ENCODE peak calls at places on chromosomes 11 and 22, in ten cellular contexts. One of them, this sample, is unnamed.

GRCh38 chr11:6655020-6655789 is 404 bp downstream of the DCHS1 start:
- DNase-seq in tibial artery: no peak
- DNase-seq in HL-60: no peak
- DNase-seq in lower lobe of right lung: no peak
- DNase-seq in CD4-positive, alpha-beta memory T cell: no peak
- DNase-seq in substantia nigra: no peak
- DNase-seq in small intestine: no peak
- DNase-seq in PC-3: no peak
- DNase-seq in colonic mucosa: no peak
- DNase-seq in esophagus muscularis mucosa: peak; percentile 91
- DNase-seq in this sample: peak; percentile 54

GRCh38 chr11:86388198-86388597 is 13.5 kb downstream of the CCDC81 start:
- DNase-seq in lower lobe of right lung: no peak
- DNase-seq in colonic mucosa: no peak
- DNase-seq in tibial artery: no peak
- DNase-seq in HL-60: no peak
- DNase-seq in substantia nigra: no peak
- DNase-seq in small intestine: peak; percentile 16
- DNase-seq in PC-3: no peak
- DNase-seq in esophagus muscularis mucosa: no peak
- DNase-seq in CD4-positive, alpha-beta memory T cell: no peak
- DNase-seq in this sample: no peak

GRCh38 chr11:12938590-12939247 is 70.4 kb upstream of the RASSF10 start:
- DNase-seq in colonic mucosa: no peak
- DNase-seq in HL-60: no peak
- DNase-seq in substantia nigra: no peak
- DNase-seq in lower lobe of right lung: no peak
- DNase-seq in tibial artery: no peak
- DNase-seq in small intestine: no peak
- DNase-seq in esophagus muscularis mucosa: no peak
- DNase-seq in CD4-positive, alpha-beta memory T cell: no peak
- DNase-seq in PC-3: no peak
- DNase-seq in this sample: no peak

GRCh38 chr11:75155570-75156422 is 4.9 kb downstream of the SLCO2B1 start:
- DNase-seq in esophagus muscularis mucosa: no peak
- DNase-seq in colonic mucosa: peak; percentile 75
- DNase-seq in substantia nigra: no peak
- DNase-seq in small intestine: peak; percentile 92
- DNase-seq in tibial artery: no peak
- DNase-seq in HL-60: no peak
- DNase-seq in CD4-positive, alpha-beta memory T cell: no peak
- DNase-seq in lower lobe of right lung: no peak
- DNase-seq in PC-3: no peak
- DNase-seq in this sample: no peak

GRCh38 chr11:107494036-107494435 is 36.4 kb upstream of the CWF19L2 start:
- DNase-seq in colonic mucosa: no peak
- DNase-seq in PC-3: no peak
- DNase-seq in lower lobe of right lung: no peak
- DNase-seq in HL-60: no peak
- DNase-seq in small intestine: no peak
- DNase-seq in tibial artery: no peak
- DNase-seq in CD4-positive, alpha-beta memory T cell: no peak
- DNase-seq in esophagus muscularis mucosa: no peak
- DNase-seq in substantia nigra: no peak
- DNase-seq in this sample: no peak

GRCh38 chr22:46072030-46072881 is 78.1 kb upstream of the PPARA start:
- DNase-seq in substantia nigra: no peak
- DNase-seq in CD4-positive, alpha-beta memory T cell: no peak
- DNase-seq in esophagus muscularis mucosa: no peak
- DNase-seq in PC-3: peak; percentile 33
- DNase-seq in tibial artery: peak; percentile 79
- DNase-seq in colonic mucosa: peak; percentile 73
- DNase-seq in small intestine: peak; percentile 87
- DNase-seq in HL-60: peak; percentile 50
- DNase-seq in lower lobe of right lung: peak; percentile 89
- DNase-seq in this sample: peak; percentile 36

GRCh38 chr22:30694171-30694637 is 470 bp upstream of the OSBP2 start:
- DNase-seq in lower lobe of right lung: peak; percentile 79
- DNase-seq in HL-60: peak; percentile 15
- DNase-seq in PC-3: peak; percentile 44
- DNase-seq in esophagus muscularis mucosa: no peak
- DNase-seq in colonic mucosa: peak; percentile 75
- DNase-seq in substantia nigra: peak; percentile 13
- DNase-seq in CD4-positive, alpha-beta memory T cell: peak; percentile 34
- DNase-seq in small intestine: peak; percentile 49
- DNase-seq in tibial artery: peak; percentile 64
- DNase-seq in this sample: peak; percentile 79

GRCh38 chr11:102360681-102361080 is 13.7 kb downstream of the BIRC2 start:
- DNase-seq in colonic mucosa: no peak
- DNase-seq in HL-60: no peak
- DNase-seq in esophagus muscularis mucosa: no peak
- DNase-seq in CD4-positive, alpha-beta memory T cell: peak; percentile 45
- DNase-seq in tibial artery: no peak
- DNase-seq in substantia nigra: no peak
- DNase-seq in PC-3: no peak
- DNase-seq in lower lobe of right lung: no peak
- DNase-seq in small intestine: no peak
- DNase-seq in this sample: no peak

GRCh38 chr11:16782226-16782919 is 43.9 kb downstream of the C11orf58 start:
- DNase-seq in PC-3: peak; percentile 54
- DNase-seq in tibial artery: peak; percentile 42
- DNase-seq in small intestine: no peak
- DNase-seq in lower lobe of right lung: no peak
- DNase-seq in esophagus muscularis mucosa: no peak
- DNase-seq in HL-60: no peak
- DNase-seq in CD4-positive, alpha-beta memory T cell: no peak
- DNase-seq in substantia nigra: no peak
- DNase-seq in colonic mucosa: no peak
- DNase-seq in this sample: no peak

GRCh38 chr11:57324154-57324885 is 432 bp downstream of the TNKS1BP1 start:
- DNase-seq in substantia nigra: no peak
- DNase-seq in small intestine: no peak
- DNase-seq in lower lobe of right lung: peak; percentile 68
- DNase-seq in esophagus muscularis mucosa: no peak
- DNase-seq in tibial artery: peak; percentile 81
- DNase-seq in colonic mucosa: peak; percentile 51
- DNase-seq in PC-3: peak; percentile 20
- DNase-seq in HL-60: peak; percentile 18
- DNase-seq in CD4-positive, alpha-beta memory T cell: no peak
- DNase-seq in this sample: no peak

GRCh38 chr11:112588252-112588668 is 327.6 kb upstream of the PLET1 start:
- DNase-seq in substantia nigra: no peak
- DNase-seq in tibial artery: peak; percentile 65
- DNase-seq in CD4-positive, alpha-beta memory T cell: peak; percentile 52
- DNase-seq in lower lobe of right lung: peak; percentile 52
- DNase-seq in PC-3: peak; percentile 90
- DNase-seq in esophagus muscularis mucosa: peak; percentile 92
- DNase-seq in HL-60: peak; percentile 60
- DNase-seq in colonic mucosa: peak; percentile 40
- DNase-seq in small intestine: peak; percentile 73
- DNase-seq in this sample: peak; percentile 83

GRCh38 chr11:112587664-112588063 is 327.0 kb upstream of the PLET1 start:
- DNase-seq in lower lobe of right lung: no peak
- DNase-seq in tibial artery: no peak
- DNase-seq in esophagus muscularis mucosa: peak; percentile 78
- DNase-seq in substantia nigra: no peak
- DNase-seq in PC-3: no peak
- DNase-seq in small intestine: no peak
- DNase-seq in HL-60: no peak
- DNase-seq in CD4-positive, alpha-beta memory T cell: no peak
- DNase-seq in colonic mucosa: no peak
- DNase-seq in this sample: no peak

GRCh38 chr11:112593440-112593839 is 332.8 kb upstream of the PLET1 start:
- DNase-seq in substantia nigra: no peak
- DNase-seq in HL-60: no peak
- DNase-seq in small intestine: no peak
- DNase-seq in colonic mucosa: no peak
- DNase-seq in PC-3: no peak
- DNase-seq in CD4-positive, alpha-beta memory T cell: no peak
- DNase-seq in tibial artery: no peak
- DNase-seq in esophagus muscularis mucosa: no peak
- DNase-seq in lower lobe of right lung: no peak
- DNase-seq in this sample: no peak

GRCh38 chr11:112589132-112589531 is 328.5 kb upstream of the PLET1 start:
- DNase-seq in PC-3: no peak
- DNase-seq in colonic mucosa: no peak
- DNase-seq in esophagus muscularis mucosa: peak; percentile 82
- DNase-seq in CD4-positive, alpha-beta memory T cell: no peak
- DNase-seq in small intestine: no peak
- DNase-seq in substantia nigra: no peak
- DNase-seq in lower lobe of right lung: no peak
- DNase-seq in HL-60: no peak
- DNase-seq in tibial artery: no peak
- DNase-seq in this sample: no peak

DNA sequence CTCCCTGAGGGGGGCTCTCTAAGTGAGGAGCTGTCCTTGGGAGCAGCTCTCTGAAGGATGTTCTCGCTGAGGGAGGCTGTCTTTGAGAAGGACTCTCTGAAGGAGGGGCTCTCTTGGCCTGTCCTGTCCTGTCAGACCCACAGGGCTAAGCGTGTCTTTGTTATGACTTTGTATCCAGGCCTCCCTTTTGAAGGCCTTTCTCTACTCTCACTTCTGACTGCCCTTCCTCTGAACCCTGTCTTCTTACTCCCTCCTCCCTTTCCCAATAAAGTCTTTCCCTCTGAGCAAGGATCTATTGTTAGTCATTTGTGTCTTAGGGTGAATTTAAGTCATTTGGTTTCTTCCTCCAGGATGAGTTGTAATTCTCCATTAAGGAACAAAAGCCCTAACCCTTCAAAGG is 330.1 kb upstream of the PLET1 start:
- DNase-seq in PC-3: no peak
- DNase-seq in CD4-positive, alpha-beta memory T cell: no peak
- DNase-seq in colonic mucosa: no peak
- DNase-seq in lower lobe of right lung: no peak
- DNase-seq in esophagus muscularis mucosa: peak; percentile 87
- DNase-seq in tibial artery: no peak
- DNase-seq in HL-60: no peak
- DNase-seq in small intestine: no peak
- DNase-seq in substantia nigra: no peak
- DNase-seq in this sample: no peak
- H3K27ac ChIP-seq in PC-3: no peak overlapping the region
- H3K27ac ChIP-seq in CD4-positive, alpha-beta memory T cell: no peak overlapping the region
- H3K27ac ChIP-seq in colonic mucosa: no peak overlapping the region
- H3K27ac ChIP-seq in lower lobe of right lung: no peak overlapping the region
- H3K27ac ChIP-seq in esophagus muscularis mucosa: peak overlapping the region; percentile 58
- H3K27ac ChIP-seq in tibial artery: no peak overlapping the region
- H3K27ac ChIP-seq in HL-60: no peak overlapping the region
- H3K27ac ChIP-seq in small intestine: no peak overlapping the region
- H3K27ac ChIP-seq in substantia nigra: no peak overlapping the region
- H3K27ac ChIP-seq in this sample: no peak overlapping the region

GRCh38 chr11:892106-892505 is 18.5 kb downstream of the CHID1 start:
- DNase-seq in esophagus muscularis mucosa: no peak
- DNase-seq in tibial artery: no peak
- DNase-seq in lower lobe of right lung: no peak
- DNase-seq in small intestine: no peak
- DNase-seq in substantia nigra: no peak
- DNase-seq in colonic mucosa: no peak
- DNase-seq in PC-3: no peak
- DNase-seq in CD4-positive, alpha-beta memory T cell: no peak
- DNase-seq in HL-60: no peak
- DNase-seq in this sample: no peak
- H3K27ac ChIP-seq in esophagus muscularis mucosa: no peak overlapping the region
- H3K27ac ChIP-seq in tibial artery: no peak overlapping the region
- H3K27ac ChIP-seq in lower lobe of right lung: no peak overlapping the region
- H3K27ac ChIP-seq in small intestine: no peak overlapping the region
- H3K27ac ChIP-seq in substantia nigra: no peak overlapping the region
- H3K27ac ChIP-seq in colonic mucosa: no peak overlapping the region
- H3K27ac ChIP-seq in PC-3: no peak overlapping the region
- H3K27ac ChIP-seq in CD4-positive, alpha-beta memory T cell: no peak overlapping the region
- H3K27ac ChIP-seq in HL-60: no peak overlapping the region
- H3K27ac ChIP-seq in this sample: no peak overlapping the region

GRCh38 chr11:46676436-46677158 is 23.8 kb downstream of the ARHGAP1 start:
- DNase-seq in PC-3: no peak
- DNase-seq in colonic mucosa: no peak
- DNase-seq in tibial artery: no peak
- DNase-seq in HL-60: peak; percentile 86
- DNase-seq in esophagus muscularis mucosa: no peak
- DNase-seq in lower lobe of right lung: no peak
- DNase-seq in CD4-positive, alpha-beta memory T cell: no peak
- DNase-seq in small intestine: no peak
- DNase-seq in substantia nigra: no peak
- DNase-seq in this sample: no peak
- H3K27ac ChIP-seq in PC-3: no peak overlapping the region
- H3K27ac ChIP-seq in colonic mucosa: no peak overlapping the region
- H3K27ac ChIP-seq in tibial artery: peak overlapping the region; percentile 81
- H3K27ac ChIP-seq in HL-60: peak overlapping the region; percentile 88
- H3K27ac ChIP-seq in esophagus muscularis mucosa: peak overlapping the region; percentile 82
- H3K27ac ChIP-seq in lower lobe of right lung: peak overlapping the region; percentile 56
- H3K27ac ChIP-seq in CD4-positive, alpha-beta memory T cell: no peak overlapping the region
- H3K27ac ChIP-seq in small intestine: peak overlapping the region; percentile 48
- H3K27ac ChIP-seq in substantia nigra: peak overlapping the region; percentile 52
- H3K27ac ChIP-seq in this sample: peak overlapping the region; percentile 87

GRCh38 chr11:77410076-77410827 is 63.6 kb downstream of the PAK1 start:
- DNase-seq in PC-3: no peak
- DNase-seq in HL-60: peak; percentile 18
- DNase-seq in tibial artery: no peak
- DNase-seq in lower lobe of right lung: no peak
- DNase-seq in small intestine: no peak
- DNase-seq in substantia nigra: no peak
- DNase-seq in CD4-positive, alpha-beta memory T cell: no peak
- DNase-seq in esophagus muscularis mucosa: no peak
- DNase-seq in colonic mucosa: no peak
- DNase-seq in this sample: no peak

GRCh38 chr11:77411238-77411637 is 62.7 kb downstream of the PAK1 start:
- DNase-seq in CD4-positive, alpha-beta memory T cell: peak; percentile 4
- DNase-seq in substantia nigra: no peak
- DNase-seq in small intestine: no peak
- DNase-seq in esophagus muscularis mucosa: no peak
- DNase-seq in colonic mucosa: peak; percentile 41
- DNase-seq in HL-60: peak; percentile 70
- DNase-seq in PC-3: no peak
- DNase-seq in lower lobe of right lung: peak; percentile 64
- DNase-seq in tibial artery: peak; percentile 65
- DNase-seq in this sample: peak; percentile 46

GRCh38 chr11:77413850-77414249 is 60.0 kb downstream of the PAK1 start:
- DNase-seq in tibial artery: no peak
- DNase-seq in PC-3: no peak
- DNase-seq in HL-60: no peak
- DNase-seq in CD4-positive, alpha-beta memory T cell: no peak
- DNase-seq in colonic mucosa: no peak
- DNase-seq in esophagus muscularis mucosa: no peak
- DNase-seq in substantia nigra: no peak
- DNase-seq in lower lobe of right lung: no peak
- DNase-seq in small intestine: no peak
- DNase-seq in this sample: no peak

GRCh38 chr11:77411717-77412441 is 62.0 kb downstream of the PAK1 start:
- DNase-seq in HL-60: peak; percentile 94
- DNase-seq in CD4-positive, alpha-beta memory T cell: peak; percentile 75
- DNase-seq in PC-3: peak; percentile 87
- DNase-seq in colonic mucosa: peak; percentile 92
- DNase-seq in lower lobe of right lung: peak; percentile 93
- DNase-seq in tibial artery: peak; percentile 92
- DNase-seq in substantia nigra: peak; percentile 17
- DNase-seq in small intestine: peak; percentile 92
- DNase-seq in esophagus muscularis mucosa: peak; percentile 96
- DNase-seq in this sample: peak; percentile 86

DNA sequence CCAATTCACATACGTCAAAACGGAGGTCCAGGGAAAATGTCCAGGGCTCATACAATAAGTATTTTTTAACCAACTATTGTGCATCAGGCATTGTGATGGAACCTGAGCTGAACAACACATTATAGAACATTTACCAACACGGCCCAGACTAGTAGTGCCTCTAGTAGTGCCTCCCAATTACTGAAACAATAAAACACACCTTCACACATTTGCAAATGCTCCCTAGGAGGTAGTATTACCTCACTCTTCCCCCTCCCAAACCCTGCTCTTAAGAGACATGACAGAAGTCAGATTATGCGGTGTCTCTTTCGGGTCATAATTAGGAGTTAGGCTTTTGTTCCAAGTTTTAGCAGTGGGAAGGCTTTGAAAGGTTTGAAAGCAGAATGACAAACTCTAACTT is 61.1 kb downstream of the PAK1 start:
- DNase-seq in PC-3: no peak
- DNase-seq in small intestine: no peak
- DNase-seq in substantia nigra: no peak
- DNase-seq in esophagus muscularis mucosa: no peak
- DNase-seq in colonic mucosa: no peak
- DNase-seq in HL-60: no peak
- DNase-seq in CD4-positive, alpha-beta memory T cell: no peak
- DNase-seq in tibial artery: no peak
- DNase-seq in lower lobe of right lung: no peak
- DNase-seq in this sample: no peak
- H3K27ac ChIP-seq in PC-3: no peak overlapping the region
- H3K27ac ChIP-seq in small intestine: no peak overlapping the region
- H3K27ac ChIP-seq in substantia nigra: no peak overlapping the region
- H3K27ac ChIP-seq in esophagus muscularis mucosa: peak overlapping the region; percentile 90
- H3K27ac ChIP-seq in colonic mucosa: no peak overlapping the region
- H3K27ac ChIP-seq in HL-60: peak overlapping the region; percentile 72
- H3K27ac ChIP-seq in CD4-positive, alpha-beta memory T cell: no peak overlapping the region
- H3K27ac ChIP-seq in tibial artery: no peak overlapping the region
- H3K27ac ChIP-seq in lower lobe of right lung: no peak overlapping the region
- H3K27ac ChIP-seq in this sample: no peak overlapping the region